ENCODE peak calls at places on chromosomes 16 and 17, in ten cellular contexts. Z, K, F, X, M, G, R, I, T and Q are unnamed samples.
A peak's percentile ranks its signal among the peaks of the same experiment; 100 is the strongest.

GRCh38 chr17:65231662-65232335 is 94.6 kb downstream of the RGS9 start:
- DNase-seq in Z (peak; percentile 38), K (no peak), F (peak; percentile 93), X (peak; percentile 32), M (peak; percentile 64), G (peak; percentile 91), R (peak; percentile 95), I (no peak), T (peak; percentile 91), Q (peak; percentile 79)

GRCh38 chr17:48335858-48336500 is 94.0 kb downstream of the SKAP1 start:
- DNase-seq in Z (peak; percentile 55), K (no peak), F (no peak), X (peak; percentile 64), M (peak; percentile 8), G (peak; percentile 37), R (peak; percentile 58), I (no peak), T (peak; percentile 21), Q (peak; percentile 87)

GRCh38 chr16:22375117-22375962 is 921 bp upstream of the CDR2 start:
- DNase-seq in Z (peak; percentile 59), K (no peak), F (no peak), X (no peak), M (no peak), G (peak; percentile 20), R (no peak), I (no peak), T (no peak), Q (no peak)

GRCh38 chr17:40095944-40096791 is 4.2 kb downstream of the NR1D1 start:
- DNase-seq in Z (no peak), K (peak; percentile 45), F (no peak), X (no peak), M (no peak), G (no peak), R (no peak), I (no peak), T (no peak), Q (no peak)

GRCh38 chr17:83032781-83033180 is 46.6 kb upstream of the METRNL start:
- DNase-seq in Z (no peak), K (no peak), F (peak; percentile 35), X (no peak), M (no peak), G (no peak), R (no peak), I (no peak), T (no peak), Q (no peak)

GRCh38 chr17:67675481-67675880 is 42.3 kb upstream of the NOL11 start:
- DNase-seq in Z (no peak), K (no peak), F (no peak), X (no peak), M (no peak), G (no peak), R (no peak), I (no peak), T (no peak), Q (no peak)

GRCh38 chr17:27873746-27874145 is 19.4 kb downstream of the LYRM9 start:
- DNase-seq in Z (no peak), K (no peak), F (no peak), X (no peak), M (no peak), G (peak; percentile 10), R (no peak), I (no peak), T (peak; percentile 13), Q (no peak)

GRCh38 chr17:4998027-4998665 is 396 bp downstream of the KIF1C start:
- DNase-seq in Z (no peak), K (no peak), F (peak; percentile 81), X (no peak), M (no peak), G (peak; percentile 34), R (no peak), I (no peak), T (no peak), Q (no peak)

GRCh38 chr16:57475711-57476339 is 10.5 kb downstream of the DOK4 start:
- DNase-seq in Z (no peak), K (no peak), F (peak; percentile 92), X (peak; percentile 6), M (no peak), G (peak; percentile 61), R (peak; percentile 35), I (no peak), T (no peak), Q (no peak)

GRCh38 chr16:69108069-69108904 is 2.8 kb downstream of the HAS3 start:
- DNase-seq in Z (no peak), K (no peak), F (no peak), X (no peak), M (no peak), G (no peak), R (no peak), I (no peak), T (no peak), Q (no peak)

GRCh38 chr16:523097-523741 is 4.3 kb upstream of the CAPN15 start:
- DNase-seq in Z (no peak), K (no peak), F (no peak), X (no peak), M (no peak), G (no peak), R (no peak), I (no peak), T (no peak), Q (no peak)

GRCh38 chr17:15900871-15901270 is 44.1 kb upstream of the ADORA2B start:
- DNase-seq in Z (no peak), K (no peak), F (no peak), X (no peak), M (no peak), G (no peak), R (no peak), I (no peak), T (no peak), Q (no peak)

GRCh38 chr17:3012926-3013581 is 50.4 kb downstream of the OR1D5 start:
- DNase-seq in Z (peak; percentile 65), K (no peak), F (peak; percentile 90), X (peak; percentile 14), M (peak; percentile 20), G (peak; percentile 55), R (peak; percentile 58), I (peak; percentile 26), T (peak; percentile 55), Q (peak; percentile 60)

GRCh38 chr16:84739349-84740124 is 39.7 kb downstream of the USP10 start:
- DNase-seq in Z (no peak), K (no peak), F (no peak), X (no peak), M (no peak), G (peak; percentile 95), R (peak; percentile 91), I (no peak), T (peak; percentile 64), Q (no peak)

GRCh38 chr17:17783825-17784598 is 52.8 kb downstream of the SREBF1 start:
- DNase-seq in Z (peak; percentile 72), K (no peak), F (peak; percentile 74), X (peak; percentile 41), M (peak; percentile 5), G (peak; percentile 58), R (no peak), I (peak; percentile 63), T (no peak), Q (peak; percentile 68)

GRCh38 chr17:21177401-21177800 is 36.6 kb downstream of the TMEM11 start:
- DNase-seq in Z (no peak), K (no peak), F (no peak), X (no peak), M (no peak), G (no peak), R (no peak), I (no peak), T (no peak), Q (no peak)

GRCh38 chr17:5272313-5272712 is 9.8 kb upstream of the RABEP1 start:
- DNase-seq in Z (no peak), K (no peak), F (no peak), X (no peak), M (no peak), G (no peak), R (no peak), I (no peak), T (no peak), Q (no peak)

GRCh38 chr17:81878294-81878693 is 7.2 kb upstream of the ARHGDIA start:
- DNase-seq in Z (no peak), K (no peak), F (no peak), X (no peak), M (no peak), G (peak; percentile 24), R (no peak), I (no peak), T (no peak), Q (no peak)

GRCh38 chr17:78318843-78319242 is 41.0 kb downstream of the SOCS3 start:
- DNase-seq in Z (no peak), K (no peak), F (no peak), X (no peak), M (no peak), G (no peak), R (no peak), I (no peak), T (no peak), Q (no peak)

GRCh38 chr17:29623283-29623647 is 553 bp upstream of the CORO6 start:
- DNase-seq in Z (no peak), K (no peak), F (no peak), X (no peak), M (no peak), G (no peak), R (no peak), I (no peak), T (no peak), Q (no peak)

GRCh38 chr17:31704483-31704882 is 154.6 kb downstream of the COPRS start:
- DNase-seq in Z (no peak), K (no peak), F (no peak), X (no peak), M (no peak), G (no peak), R (no peak), I (no peak), T (no peak), Q (no peak)

GRCh38 chr16:102060-102855 is 24.2 kb downstream of the MPG start:
- DNase-seq in Z (peak; percentile 65), K (no peak), F (no peak), X (no peak), M (no peak), G (no peak), R (no peak), I (peak; percentile 28), T (no peak), Q (no peak)

GRCh38 chr16:70659953-70660671 is 13.8 kb downstream of the IL34 start:
- DNase-seq in Z (no peak), K (no peak), F (no peak), X (no peak), M (no peak), G (no peak), R (no peak), I (no peak), T (no peak), Q (no peak)

GRCh38 chr16:57786632-57787518 is 15.4 kb downstream of the KIFC3 start:
- DNase-seq in Z (peak; percentile 48), K (no peak), F (no peak), X (no peak), M (no peak), G (no peak), R (no peak), I (no peak), T (no peak), Q (no peak)

GRCh38 chr17:15490634-15491261 is 23.3 kb upstream of the CDRT4 start:
- DNase-seq in Z (peak; percentile 75), K (no peak), F (peak; percentile 100), X (no peak), M (no peak), G (peak; percentile 69), R (peak; percentile 90), I (peak; percentile 52), T (no peak), Q (no peak)

GRCh38 chr16:17105239-17105721 is 365.5 kb downstream of the XYLT1 start:
- DNase-seq in Z (no peak), K (no peak), F (no peak), X (no peak), M (no peak), G (no peak), R (no peak), I (no peak), T (no peak), Q (no peak)

GRCh38 chr17:1943432-1943802 is 81.7 kb downstream of the RTN4RL1 start:
- DNase-seq in Z (no peak), K (no peak), F (peak; percentile 54), X (no peak), M (no peak), G (no peak), R (no peak), I (no peak), T (no peak), Q (no peak)

GRCh38 chr17:37309051-37309450 is 66.7 kb upstream of the C17orf78 start:
- DNase-seq in Z (no peak), K (no peak), F (no peak), X (no peak), M (no peak), G (no peak), R (no peak), I (no peak), T (no peak), Q (no peak)